ENCODE peak calls at places on chromosomes 1 and 21, in six cellular contexts. L is effector CD8-positive, alpha-beta T cell; J is naive thymus-derived CD4-positive, alpha-beta T cell; W is right atrium auricular region; O is small intestine; K is GDM1. V is an unnamed sample.

GRCh38 chr1:109775408-109775807 is 11.7 kb upstream of the EPS8L3 start:
- DNase-seq in L (no peak), J (no peak), W (no peak), O (no peak), K (no peak), V (no peak)

GRCh38 chr1:25688390-25689119 is 72.0 kb downstream of the MAN1C1 start:
- DNase-seq in L (no peak), J (no peak), W (no peak), O (peak), K (no peak), V (peak)

GRCh38 chr1:95778217-95778616 is 544.2 kb downstream of the RWDD3 start:
- DNase-seq in L (no peak), J (no peak), W (no peak), O (no peak), K (no peak), V (no peak)

GRCh38 chr1:115184951-115185331 is 95.6 kb upstream of the TSPAN2 start:
- DNase-seq in L (no peak), J (no peak), W (peak), O (peak), K (no peak), V (no peak)

GRCh38 chr1:154755858-154756730 is 114.0 kb downstream of the KCNN3 start:
- DNase-seq in L (no peak), J (no peak), W (no peak), O (no peak), K (no peak), V (no peak)

GRCh38 chr1:166457700-166458099 is 290.9 kb upstream of the FAM78B start:
- DNase-seq in L (no peak), J (no peak), W (no peak), O (no peak), K (no peak), V (no peak)

GRCh38 chr1:117659565-117660264 is 53.9 kb downstream of the TENT5C start:
- DNase-seq in L (no peak), J (no peak), W (no peak), O (no peak), K (no peak), V (no peak)

GRCh38 chr21:35697321-35697808 is 363.0 kb downstream of the SETD4 start:
- DNase-seq in L (no peak), J (peak), W (peak), O (peak), K (no peak), V (peak)

GRCh38 chr1:101645810-101646209 is 350.9 kb downstream of the OLFM3 start:
- DNase-seq in L (no peak), J (no peak), W (no peak), O (no peak), K (no peak), V (no peak)

GRCh38 chr1:7422966-7423365 is 348.1 kb upstream of the VAMP3 start:
- DNase-seq in L (no peak), J (no peak), W (no peak), O (no peak), K (no peak), V (no peak)

GRCh38 chr1:50517488-50517887 is 94.2 kb upstream of the DMRTA2 start:
- DNase-seq in L (no peak), J (no peak), W (no peak), O (no peak), K (no peak), V (no peak)

GRCh38 chr1:201399352-201400126 is 415 bp upstream of the LAD1 start:
- DNase-seq in L (no peak), J (no peak), W (no peak), O (peak), K (no peak), V (peak)

GRCh38 chr1:99544328-99544727 is 101.6 kb upstream of the PALMD start:
- DNase-seq in L (no peak), J (no peak), W (no peak), O (no peak), K (no peak), V (peak)

GRCh38 chr1:65062339-65062738 is 85.7 kb upstream of the AK4 start:
- DNase-seq in L (no peak), J (no peak), W (no peak), O (no peak), K (no peak), V (no peak)

GRCh38 chr21:41761211-41762181 is 5.4 kb downstream of the RIPK4 start:
- DNase-seq in L (no peak), J (no peak), W (peak), O (peak), K (no peak), V (peak)

GRCh38 chr1:221397606-221398005 is 344.3 kb downstream of the DUSP10 start:
- DNase-seq in L (no peak), J (no peak), W (no peak), O (no peak), K (no peak), V (no peak)

GRCh38 chr1:169339773-169340172 is 27.8 kb downstream of the NME7 start:
- DNase-seq in L (no peak), J (no peak), W (no peak), O (no peak), K (no peak), V (no peak)

GRCh38 chr1:204442376-204443259 is 31.0 kb upstream of the PPP1R15B start:
- DNase-seq in L (no peak), J (no peak), W (no peak), O (no peak), K (no peak), V (no peak)

GRCh38 chr21:25639922-25640670 is 1.0 kb downstream of the JAM2 start:
- DNase-seq in L (no peak), J (no peak), W (no peak), O (no peak), K (no peak), V (peak)

GRCh38 chr1:66478116-66478515 is 55.8 kb upstream of the SGIP1 start:
- DNase-seq in L (no peak), J (no peak), W (no peak), O (no peak), K (no peak), V (no peak)

GRCh38 chr1:118785246-118785645 is 202.9 kb downstream of the TBX15 start:
- DNase-seq in L (no peak), J (no peak), W (no peak), O (no peak), K (peak), V (no peak)

GRCh38 chr1:219283541-219283940 is 109.9 kb downstream of the LYPLAL1 start:
- DNase-seq in L (no peak), J (no peak), W (no peak), O (no peak), K (no peak), V (no peak)

GRCh38 chr1:171743014-171743870 is 1.4 kb upstream of the VAMP4 start:
- DNase-seq in L (no peak), J (peak), W (no peak), O (no peak), K (no peak), V (peak)

GRCh38 chr1:7050751-7051665 is 265.8 kb downstream of the CAMTA1 start:
- DNase-seq in L (no peak), J (no peak), W (no peak), O (no peak), K (no peak), V (no peak)

GRCh38 chr1:172286629-172287076 is 133.8 kb upstream of the C1orf105 start:
- DNase-seq in L (no peak), J (no peak), W (peak), O (no peak), K (no peak), V (no peak)

GRCh38 chr1:218273757-218274505 is 11.2 kb upstream of the RRP15 start:
- DNase-seq in L (no peak), J (no peak), W (no peak), O (peak), K (peak), V (no peak)

GRCh38 chr1:116377564-116378529 is 4.8 kb downstream of the ATP1A1 start:
- DNase-seq in L (no peak), J (peak), W (peak), O (peak), K (no peak), V (peak)

GRCh38 chr1:233885196-233886028 is 19.1 kb upstream of the SLC35F3 start:
- DNase-seq in L (no peak), J (no peak), W (no peak), O (no peak), K (no peak), V (no peak)

GRCh38 chr1:100921110-100921706 is 25.3 kb downstream of the SLC30A7 start:
- DNase-seq in L (no peak), J (peak), W (no peak), O (peak), K (no peak), V (peak)

GRCh38 chr1:200525167-200526123 is 95.1 kb downstream of the KIF14 start:
- DNase-seq in L (no peak), J (no peak), W (no peak), O (no peak), K (no peak), V (no peak)

GRCh38 chr1:158506369-158506987 is 34.5 kb downstream of the OR10R2 start:
- DNase-seq in L (no peak), J (no peak), W (no peak), O (peak), K (peak), V (peak)

GRCh38 chr1:215710340-215710971 is 143.4 kb downstream of the KCTD3 start:
- DNase-seq in L (no peak), J (no peak), W (no peak), O (peak), K (peak), V (peak)

GRCh38 chr1:7106442-7107108 is 321.3 kb downstream of the CAMTA1 start:
- DNase-seq in L (no peak), J (no peak), W (no peak), O (no peak), K (no peak), V (no peak)

GRCh38 chr1:2585318-2586092 is 1.1 kb upstream of the PRXL2B start:
- DNase-seq in L (peak), J (peak), W (peak), O (peak), K (peak), V (peak)

GRCh38 chr1:229596961-229597699 is 28.8 kb downstream of the TAF5L start:
- DNase-seq in L (no peak), J (no peak), W (peak), O (no peak), K (no peak), V (no peak)

GRCh38 chr1:169091480-169091941 is 15.0 kb upstream of the ATP1B1 start:
- DNase-seq in L (no peak), J (no peak), W (no peak), O (no peak), K (no peak), V (no peak)

GRCh38 chr1:56146449-56146848 is 432.9 kb downstream of the PLPP3 start:
- DNase-seq in L (no peak), J (no peak), W (no peak), O (no peak), K (no peak), V (peak)

GRCh38 chr1:179779645-179780272 is 36.7 kb downstream of the FAM163A start:
- DNase-seq in L (no peak), J (no peak), W (no peak), O (no peak), K (no peak), V (no peak)

V was measured in hepatocyte.